ENCODE peak calls at places on chromosomes 1 and 21, in five cellular contexts. W is stimulated activated naive CD8-positive, alpha-beta T cell treated with anti-CD3 and anti-CD28 coated beads, Interleukin-15, Interleukin-2, amounts not matched to agents 100 U/mL and 50 U/mL, for 24 hours; N is activated naive CD4-positive, alpha-beta T cell treated with anti-CD3 and anti-CD28 coated beads, Interleukin-2, amount 50 U/mL, for 72 hours; P is upper lobe of right lung; G is omental fat pad. L is an unnamed sample.

GRCh38 chr1:29876902-29877301 is 640.6 kb downstream of the PTPRU start:
- ATAC-seq in W (no peak), N (no peak), P (no peak), G (no peak), L (no peak)

GRCh38 chr21:33302055-33302454 is 22.7 kb upstream of the IFNAR1 start:
- ATAC-seq in W (no peak), N (no peak), P (peak), G (no peak), L (no peak)

GRCh38 chr1:168287237-168287664 is 6.6 kb downstream of the TBX19 start:
- ATAC-seq in W (peak), N (peak), P (no peak), G (no peak), L (no peak)

GRCh38 chr1:61210435-61211012 is 128.2 kb downstream of the NFIA start:
- ATAC-seq in W (no peak), N (no peak), P (no peak), G (peak), L (no peak)

GRCh38 chr1:121483961-121484424 is 299.2 kb downstream of the SRGAP2C start:
- ATAC-seq in W (peak), N (peak), P (no peak), G (peak), L (no peak)

GRCh38 chr1:217910791-217911320 is 279.7 kb downstream of the SPATA17 start:
- ATAC-seq in W (no peak), N (no peak), P (no peak), G (no peak), L (no peak)

GRCh38 chr1:2474933-2475371 is 1.1 kb upstream of the PLCH2 start:
- ATAC-seq in W (no peak), N (no peak), P (no peak), G (peak), L (no peak)

GRCh38 chr21:43287111-43287973 is 118.5 kb downstream of the CRYAA start:
- ATAC-seq in W (peak), N (peak), P (peak), G (no peak), L (no peak)

GRCh38 chr1:177302365-177303044 is 131.7 kb downstream of the BRINP2 start:
- ATAC-seq in W (no peak), N (no peak), P (peak), G (peak), L (peak)

GRCh38 chr1:64469614-64469976 is 334 bp upstream of the CACHD1 start:
- ATAC-seq in W (no peak), N (peak), P (peak), G (peak), L (no peak)

GRCh38 chr1:91148641-91149069 is 126.8 kb upstream of the ZNF644 start:
- ATAC-seq in W (no peak), N (no peak), P (peak), G (no peak), L (no peak)

GRCh38 chr1:243246916-243247315 is 8.2 kb downstream of the CEP170 start:
- ATAC-seq in W (no peak), N (no peak), P (peak), G (no peak), L (peak)

GRCh38 chr1:238772321-238772720 is 614.0 kb upstream of the CHRM3 start:
- ATAC-seq in W (no peak), N (no peak), P (no peak), G (no peak), L (no peak)

GRCh38 chr1:65063025-65063424 is 85.0 kb upstream of the AK4 start:
- ATAC-seq in W (no peak), N (no peak), P (no peak), G (no peak), L (no peak)

GRCh38 chr1:7646981-7647901 is 123.9 kb upstream of the VAMP3 start:
- ATAC-seq in W (no peak), N (peak), P (peak), G (peak), L (no peak)

GRCh38 chr1:119160851-119161250 is 20.4 kb upstream of the WARS2 start:
- ATAC-seq in W (no peak), N (no peak), P (no peak), G (no peak), L (no peak)

GRCh38 chr1:228100822-228101613 is 2.1 kb downstream of the C1orf35 start:
- ATAC-seq in W (no peak), N (no peak), P (no peak), G (no peak), L (no peak)

L was measured in stimulated activated memory B cell treated with anti-CD40 and anti-IgM and Interleukin-4, amounts not matched to agents 10 μg/mL and 1 μg/mL and 100 μg/mL, for 72 hours.